ENCODE peak calls at places on chromosome 18, in four cellular contexts. S is SJSA1; L is breast epithelium; M is CD4-positive, CD25-positive, alpha-beta regulatory T cell. A is an unnamed sample.
A peak's percentile ranks its signal among the peaks of the same experiment; 100 is the strongest.

GRCh38 chr18:63260075-63260754 is 59.4 kb downstream of the BCL2 start:
- DNase-seq in S (no peak), L (no peak), M (no peak), A (no peak)

GRCh38 chr18:1522249-1522615 is 617.6 kb downstream of the ADCYAP1 start:
- DNase-seq in S (no peak), L (no peak), M (no peak), A (no peak)

GRCh38 chr18:22847392-22847791 is 85.7 kb upstream of the RBBP8 start:
- DNase-seq in S (no peak), L (no peak), M (no peak), A (no peak)

GRCh38 chr18:38923136-38923535 is 1357.5 kb upstream of the CELF4 start:
- DNase-seq in S (no peak), L (no peak), M (no peak), A (no peak)

GRCh38 chr18:45254683-45255082 is 360.6 kb upstream of the SLC14A2 start:
- DNase-seq in S (no peak), L (no peak), M (no peak), A (no peak)

GRCh38 chr18:76979906-76980305 is 152.7 kb downstream of the MBP start:
- DNase-seq in S (no peak), L (no peak), M (no peak), A (no peak)

GRCh38 chr18:10431680-10432079 is 22.8 kb upstream of the APCDD1 start:
- DNase-seq in S (no peak), L (no peak), M (no peak), A (no peak)

GRCh38 chr18:59861963-59862819 is 37.6 kb upstream of the PMAIP1 start:
- DNase-seq in S (no peak), L (no peak), M (no peak), A (no peak)

GRCh38 chr18:568731-569130 is 11.4 kb upstream of the CETN1 start:
- DNase-seq in S (no peak), L (no peak), M (no peak), A (no peak)

GRCh38 chr18:63578357-63578958 is 8.7 kb upstream of the SERPINB13 start:
- DNase-seq in S (peak; percentile 42), L (no peak), M (no peak), A (no peak)

GRCh38 chr18:41966943-41967342 is 11.9 kb downstream of the PIK3C3 start:
- DNase-seq in S (no peak), L (no peak), M (no peak), A (no peak)

GRCh38 chr18:57965246-57965645 is 78.8 kb upstream of the NEDD4L start:
- DNase-seq in S (no peak), L (no peak), M (no peak), A (no peak)

GRCh38 chr18:63869851-63870250 is 17.7 kb upstream of the SERPINB2 start:
- DNase-seq in S (no peak), L (no peak), M (no peak), A (no peak)

GRCh38 chr18:11387880-11388279 is 221.5 kb upstream of the SLC35G4 start:
- DNase-seq in S (no peak), L (no peak), M (no peak), A (no peak)

GRCh38 chr18:10140461-10140911 is 226.7 kb downstream of the VAPA start:
- DNase-seq in S (no peak), L (no peak), M (no peak), A (no peak)

GRCh38 chr18:39453882-39454281 is 1888.3 kb upstream of the CELF4 start:
- DNase-seq in S (no peak), L (no peak), M (no peak), A (no peak)

GRCh38 chr18:25262920-25263319 is 89.0 kb downstream of the ZNF521 start:
- DNase-seq in S (no peak), L (no peak), M (no peak), A (no peak)

GRCh38 chr18:66193394-66193793 is 410.5 kb downstream of the CDH19 start:
- DNase-seq in S (no peak), L (no peak), M (no peak), A (no peak)

GRCh38 chr18:48828201-48828580 is 122.6 kb downstream of the SMAD7 start:
- DNase-seq in S (no peak), L (no peak), M (no peak), A (no peak)

GRCh38 chr18:74916773-74917393 is 292.1 kb downstream of the PTGR3 start:
- DNase-seq in S (no peak), L (no peak), M (no peak), A (no peak)

GRCh38 chr18:27749189-27749588 is 427.7 kb downstream of the CDH2 start:
- DNase-seq in S (no peak), L (no peak), M (no peak), A (no peak)

GRCh38 chr18:38244360-38244940 is 678.9 kb upstream of the CELF4 start:
- DNase-seq in S (no peak), L (no peak), M (no peak), A (no peak)

GRCh38 chr18:69152436-69152835 is 248.3 kb upstream of the DOK6 start:
- DNase-seq in S (no peak), L (no peak), M (no peak), A (no peak)

GRCh38 chr18:49174478-49174877 is 223.7 kb upstream of the SMAD7 start:
- DNase-seq in S (no peak), L (no peak), M (no peak), A (no peak)

GRCh38 chr18:63040788-63041410 is 278.7 kb downstream of the BCL2 start:
- DNase-seq in S (no peak), L (no peak), M (no peak), A (no peak)

GRCh38 chr18:54240629-54241107 is 16.2 kb upstream of the MBD2 start:
- DNase-seq in S (no peak), L (no peak), M (no peak), A (no peak)

GRCh38 chr18:9049495-9049809 is 53.0 kb upstream of the NDUFV2 start:
- DNase-seq in S (no peak), L (no peak), M (no peak), A (no peak)
- H3K27ac ChIP-seq in S (no peak overlapping the region), L (no peak overlapping the region), M (no peak overlapping the region), A (no peak overlapping the region)

GRCh38 chr18:50268022-50268747 is 1.9 kb upstream of the CFAP53 start:
- DNase-seq in S (no peak), L (peak; percentile 80), M (peak; percentile 64), A (peak; percentile 68)
- H3K4me3 ChIP-seq in S (no peak overlapping the region), L (peak overlapping the region; percentile 64), M (peak overlapping the region; percentile 43), A (peak overlapping the region; percentile 44)

GRCh38 chr18:13035249-13035914 is 44.2 kb downstream of the CEP192 start:
- DNase-seq in S (no peak), L (no peak), M (no peak), A (no peak)
- H3K36me3 ChIP-seq in S (peaks cover 65% of the 10 kb centered on the region), L (peaks cover 5% of the 10 kb centered on the region), M (peaks cover 54% of the 10 kb centered on the region), A (peaks cover 22% of the 10 kb centered on the region)

GRCh38 chr18:3025544-3025943 is 12.6 kb upstream of the LPIN2 start:
- DNase-seq in S (no peak), L (no peak), M (no peak), A (no peak)
- H3K27ac ChIP-seq in S (no peak overlapping the region), L (no peak overlapping the region), M (no peak overlapping the region), A (no peak overlapping the region)

GRCh38 chr18:61891271-61891670 is 1.5 kb downstream of the RNF152 start:
- DNase-seq in S (peak; percentile 68), L (no peak), M (no peak), A (no peak)
- H3K4me3 ChIP-seq in S (no peak overlapping the region), L (no peak overlapping the region), M (no peak overlapping the region), A (no peak overlapping the region)

GRCh38 chr18:79728931-79729586 is 49.5 kb downstream of the CTDP1 start:
- DNase-seq in S (no peak), L (no peak), M (no peak), A (no peak)

GRCh38 chr18:79726721-79727120 is 47.1 kb downstream of the CTDP1 start:
- DNase-seq in S (no peak), L (no peak), M (no peak), A (no peak)

GRCh38 chr18:79729611-79730010 is 50.0 kb downstream of the CTDP1 start:
- DNase-seq in S (no peak), L (no peak), M (no peak), A (no peak)

GRCh38 chr18:79725486-79725885 is 45.9 kb downstream of the CTDP1 start:
- DNase-seq in S (no peak), L (no peak), M (no peak), A (no peak)

GRCh38 chr18:79727211-79727610 is 47.6 kb downstream of the CTDP1 start:
- DNase-seq in S (no peak), L (no peak), M (no peak), A (no peak)
- H3K36me3 ChIP-seq in S (peaks cover 77% of the 10 kb centered on the region), L (no peaks in the 10 kb centered on the region), M (peaks cover 91% of the 10 kb centered on the region), A (peaks cover 38% of the 10 kb centered on the region)

DNA sequence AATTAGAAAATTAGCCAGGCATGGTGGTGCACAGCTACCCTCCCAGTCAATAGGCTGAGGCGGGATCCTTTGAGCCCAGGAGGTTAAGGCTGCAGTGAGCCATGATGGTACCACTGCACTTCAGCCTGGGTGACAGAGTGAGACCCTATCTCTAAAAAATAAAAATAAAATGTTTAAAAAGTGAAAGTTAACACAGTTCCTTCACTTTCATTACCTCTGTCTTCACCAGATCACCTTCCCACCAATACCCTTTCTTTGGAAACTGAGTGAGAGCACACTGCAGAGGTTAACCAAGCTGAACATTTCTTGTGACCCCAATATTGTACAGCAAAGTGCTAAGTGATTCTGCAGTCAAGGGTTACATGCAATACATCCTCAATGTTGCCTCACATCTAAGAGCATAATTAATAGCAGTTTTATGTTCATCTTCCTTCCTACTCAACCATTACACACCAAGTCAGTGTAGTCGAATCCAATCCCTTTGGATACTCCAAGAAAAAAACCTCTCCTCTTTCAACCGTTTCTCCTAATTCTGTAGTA is 1.7 kb downstream of the L3MBTL4 start:
- DNase-seq in S (no peak), L (no peak), M (no peak), A (no peak)
- H3K27ac ChIP-seq in S (no peak overlapping the region), L (peak overlapping the region; percentile 99), M (no peak overlapping the region), A (no peak overlapping the region)

DNA sequence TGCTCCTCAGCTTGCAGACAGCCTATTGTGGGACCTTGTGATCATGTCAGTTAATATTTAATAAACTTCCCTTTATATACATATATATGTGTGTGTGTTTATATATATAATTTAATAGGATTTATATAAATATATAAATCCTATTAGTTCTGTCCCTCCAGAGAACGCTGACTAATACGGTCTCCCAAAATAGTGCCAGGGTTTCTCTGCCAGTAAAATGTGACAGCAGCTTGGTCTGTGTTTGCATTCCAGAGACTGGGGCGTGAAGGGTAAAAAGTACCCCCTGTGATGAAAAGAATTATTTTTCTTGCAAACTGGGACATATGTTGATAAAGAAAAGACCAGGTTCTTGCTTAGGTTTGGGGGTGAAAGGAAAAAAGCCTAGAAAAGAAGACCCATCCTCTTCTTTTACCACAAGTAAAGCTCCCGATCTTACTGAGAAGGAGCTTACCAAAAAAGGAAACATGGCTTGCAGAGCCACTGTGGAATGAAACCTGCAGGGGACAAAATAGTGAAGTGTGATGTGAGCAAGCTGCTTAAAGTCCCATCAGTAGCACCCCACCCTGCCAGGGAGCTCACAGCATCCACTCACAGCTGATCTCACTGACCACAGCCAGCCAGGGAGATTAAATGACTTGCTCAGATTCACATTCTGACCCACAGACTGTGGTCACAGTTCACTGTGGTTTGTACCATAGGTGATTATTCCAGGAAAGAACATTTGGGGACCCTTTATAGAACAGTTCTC is 110.9 kb upstream of the RMP24 start:
- DNase-seq in S (no peak), L (no peak), M (no peak), A (no peak)
- H3K4me3 ChIP-seq in S (no peak overlapping the region), L (no peak overlapping the region), M (no peak overlapping the region), A (no peak overlapping the region)

A was measured in CD8-positive, alpha-beta memory T cell.